ENCODE peak calls at places on chromosomes 3 and 15, in seven cellular contexts. D is cardiac muscle cell, O is NB4, Q is omental fat pad, R is GM12865, I is nephron progenitor cell, F is transverse colon. W is an unnamed sample.

GRCh38 chr15:71375934-71376333 is 260.7 kb downstream of the THSD4 start:
- DNase-seq in D (no peak), O (no peak), Q (no peak), R (no peak), I (no peak), F (no peak), W (peak; percentile 0)

GRCh38 chr3:126181398-126181725 is 976 bp upstream of the ALDH1L1 start:
- DNase-seq in D (no peak), O (no peak), Q (no peak), R (no peak), I (no peak), F (no peak), W (no peak)

GRCh38 chr3:179452166-179452544 is 885 bp upstream of the GNB4 start:
- DNase-seq in D (peak; percentile 89), O (no peak), Q (no peak), R (no peak), I (no peak), F (no peak), W (no peak)

GRCh38 chr15:70447081-70447480 is 316.3 kb downstream of the UACA start:
- DNase-seq in D (no peak), O (no peak), Q (no peak), R (no peak), I (no peak), F (no peak), W (no peak)

GRCh38 chr3:33883538-33884203 is 85.2 kb downstream of the PDCD6IP start:
- DNase-seq in D (peak; percentile 51), O (peak; percentile 51), Q (no peak), R (peak; percentile 51), I (peak; percentile 31), F (no peak), W (no peak)

GRCh38 chr15:32106401-32107381 is 76.4 kb downstream of the CHRNA7 start:
- DNase-seq in D (no peak), O (no peak), Q (no peak), R (no peak), I (no peak), F (no peak), W (no peak)

GRCh38 chr3:69838217-69838616 is 99.0 kb downstream of the MITF start:
- DNase-seq in D (peak; percentile 68), O (no peak), Q (no peak), R (no peak), I (no peak), F (no peak), W (no peak)

GRCh38 chr15:98547741-98548166 is 100.6 kb upstream of the IGF1R start:
- DNase-seq in D (peak; percentile 40), O (peak; percentile 66), Q (no peak), R (no peak), I (peak; percentile 60), F (peak; percentile 11), W (no peak)

GRCh38 chr15:40925863-40926658 is 3.1 kb upstream of the DLL4 start:
- DNase-seq in D (no peak), O (peak; percentile 83), Q (no peak), R (no peak), I (peak; percentile 64), F (peak; percentile 51), W (peak; percentile 73)

GRCh38 chr3:113273011-113273410 is 61.7 kb downstream of the BOC start:
- DNase-seq in D (no peak), O (no peak), Q (no peak), R (no peak), I (no peak), F (no peak), W (no peak)

GRCh38 chr3:161649900-161650484 is 153.4 kb downstream of the OTOL1 start:
- DNase-seq in D (no peak), O (no peak), Q (no peak), R (no peak), I (no peak), F (no peak), W (no peak)

GRCh38 chr3:128685001-128685726 is 34.5 kb upstream of the RPN1 start:
- DNase-seq in D (no peak), O (no peak), Q (no peak), R (no peak), I (no peak), F (no peak), W (no peak)

GRCh38 chr3:13932578-13933295 is 52.9 kb upstream of the WNT7A start:
- DNase-seq in D (peak; percentile 17), O (no peak), Q (no peak), R (no peak), I (no peak), F (no peak), W (no peak)

GRCh38 chr15:52232327-52232726 is 41.1 kb upstream of the GNB5 start:
- DNase-seq in D (no peak), O (no peak), Q (no peak), R (peak; percentile 71), I (no peak), F (no peak), W (no peak)

GRCh38 chr3:190504354-190505125 is 9.3 kb upstream of the IL1RAP start:
- DNase-seq in D (no peak), O (peak; percentile 57), Q (no peak), R (no peak), I (no peak), F (no peak), W (no peak)

GRCh38 chr3:50924638-50925037 is 249.9 kb downstream of the DOCK3 start:
- DNase-seq in D (no peak), O (no peak), Q (no peak), R (no peak), I (no peak), F (no peak), W (no peak)

GRCh38 chr3:185221203-185221602 is 32.6 kb downstream of the EHHADH start:
- DNase-seq in D (no peak), O (no peak), Q (no peak), R (no peak), I (no peak), F (no peak), W (no peak)

GRCh38 chr15:98547255-98547654 is 101.1 kb upstream of the IGF1R start:
- DNase-seq in D (no peak), O (peak; percentile 52), Q (no peak), R (no peak), I (no peak), F (no peak), W (no peak)

GRCh38 chr3:10417849-10418248 is 87.5 kb downstream of the ATP2B2 start:
- DNase-seq in D (peak; percentile 34), O (peak; percentile 40), Q (no peak), R (peak; percentile 5), I (no peak), F (no peak), W (no peak)

GRCh38 chr15:53974813-53975212 is 3.4 kb upstream of the UNC13C start:
- DNase-seq in D (no peak), O (peak; percentile 22), Q (no peak), R (peak; percentile 13), I (no peak), F (no peak), W (no peak)

GRCh38 chr3:32432711-32433530 is 41.3 kb downstream of the CMTM7 start:
- DNase-seq in D (peak; percentile 67), O (peak; percentile 70), Q (no peak), R (peak; percentile 80), I (no peak), F (no peak), W (no peak)

GRCh38 chr3:18409266-18409665 is 15.9 kb downstream of the SATB1 start:
- DNase-seq in D (no peak), O (no peak), Q (no peak), R (no peak), I (no peak), F (no peak), W (no peak)

DNA sequence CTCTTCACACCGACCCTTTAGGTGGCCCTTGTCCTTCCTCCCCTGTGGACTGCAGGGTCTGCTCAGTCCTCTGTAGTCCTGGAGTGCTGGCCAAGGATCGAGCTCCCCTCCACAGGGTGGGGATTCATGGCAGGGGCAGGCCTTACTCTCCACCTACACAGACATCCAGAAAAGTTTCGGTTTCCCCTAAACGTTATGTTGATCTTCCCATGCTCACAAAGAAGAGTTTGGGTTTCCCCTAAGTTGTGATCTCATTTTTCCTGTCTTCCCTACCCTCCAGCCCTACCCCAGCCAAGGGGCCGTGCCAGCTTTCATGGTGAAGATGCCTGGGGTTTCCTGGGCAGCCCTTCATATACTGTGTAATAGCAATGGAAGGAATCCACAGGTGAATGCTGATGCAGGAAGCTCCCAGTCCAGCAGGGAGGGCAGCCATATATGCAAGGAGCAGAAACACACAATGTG is 10.3 kb downstream of the STOML1 start:
- DNase-seq in D (peak; percentile 12), O (no peak), Q (no peak), R (no peak), I (no peak), F (no peak), W (no peak)
- TF ChIP-seq CTCF in D (no peak), O (no peak), Q (no peak), R (no peak), I (no peak), F (no peak), W (no peak)

GRCh38 chr15:39781147-39781966 is 1.3 kb downstream of the FSIP1 start:
- DNase-seq in D (no peak), O (peak; percentile 24), Q (no peak), R (no peak), I (no peak), F (no peak), W (no peak)

GRCh38 chr15:39774688-39775267 is 7.9 kb downstream of the FSIP1 start:
- DNase-seq in D (no peak), O (peak; percentile 19), Q (no peak), R (peak; percentile 46), I (no peak), F (no peak), W (no peak)

GRCh38 chr15:39778031-39778430 is 4.6 kb downstream of the FSIP1 start:
- DNase-seq in D (no peak), O (no peak), Q (no peak), R (no peak), I (no peak), F (no peak), W (no peak)

GRCh38 chr15:39776068-39776467 is 6.6 kb downstream of the FSIP1 start:
- DNase-seq in D (no peak), O (no peak), Q (no peak), R (no peak), I (no peak), F (no peak), W (no peak)

DNA sequence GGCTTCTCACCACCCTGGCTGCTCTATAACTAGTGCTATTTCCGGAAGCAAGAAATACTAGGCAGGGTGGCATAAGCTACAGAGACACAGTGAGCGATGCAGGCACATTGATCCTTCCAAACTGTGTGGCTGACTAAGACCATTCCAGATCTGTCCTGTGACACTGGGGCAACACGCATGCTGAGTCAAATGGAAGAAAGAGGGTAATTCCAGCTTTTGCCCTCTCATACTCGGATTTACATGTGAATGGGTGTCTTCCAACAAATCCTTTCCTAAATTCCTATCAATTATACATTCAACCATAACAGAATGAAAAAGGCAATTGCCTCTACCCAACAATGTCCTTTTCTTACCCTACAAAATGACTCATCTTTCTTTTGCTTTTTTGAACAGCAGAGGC is 5.1 kb downstream of the FSIP1 start:
- DNase-seq in D (no peak), O (no peak), Q (no peak), R (peak; percentile 46), I (no peak), F (no peak), W (no peak)
- TF ChIP-seq CTCF in D (no peak), O (no peak), Q (no peak), R (no peak), I (no peak), F (no peak), W (no peak)

GRCh38 chr15:78979456-78980320 is 34.8 kb upstream of the CTSH start:
- DNase-seq in D (peak; percentile 88), O (peak; percentile 69), Q (peak; percentile 42), R (peak; percentile 90), I (peak; percentile 33), F (peak; percentile 67), W (no peak)
- TF ChIP-seq CTCF in D (peak; percentile 81), O (peak; percentile 84), Q (no peak), R (peak; percentile 79), I (peak; percentile 60), F (peak; percentile 68), W (peak; percentile 83)

GRCh38 chr15:43510230-43511011 is 7.0 kb upstream of the MAP1A start:
- DNase-seq in D (peak; percentile 99), O (peak; percentile 99), Q (peak; percentile 93), R (peak; percentile 99), I (peak; percentile 98), F (peak; percentile 98), W (peak; percentile 98)
- TF ChIP-seq CTCF in D (peak; percentile 38), O (peak; percentile 20), Q (no peak), R (peak; percentile 9), I (peak; percentile 26), F (no peak), W (peak; percentile 69)

W was measured in type B pancreatic cell.